ENCODE peak calls at places on chromosomes 12 and 14, in five cellular contexts. J is testis, W is IMR-90, Q is right lobe of liver, E is H1. C is an unnamed sample.

GRCh38 chr12:53044052-53044581 is 5.7 kb upstream of the TNS2 start:
- DNase-seq in J (no peak), W (no peak), Q (no peak), E (no peak), C (peak)

GRCh38 chr12:32548691-32549412 is 130.2 kb upstream of the DNM1L start:
- DNase-seq in J (peak), W (peak), Q (no peak), E (no peak), C (no peak)

GRCh38 chr12:21918456-21918855 is 22.8 kb downstream of the ABCC9 start:
- DNase-seq in J (no peak), W (no peak), Q (no peak), E (no peak), C (no peak)

GRCh38 chr14:72610831-72611200 is 283.1 kb downstream of the DPF3 start:
- DNase-seq in J (no peak), W (no peak), Q (no peak), E (no peak), C (no peak)

GRCh38 chr14:58227096-58227819 is 17.4 kb upstream of the PSMA3 start:
- DNase-seq in J (no peak), W (no peak), Q (no peak), E (no peak), C (no peak)

GRCh38 chr12:29320295-29321090 is 60.5 kb downstream of the ERGIC2 start:
- DNase-seq in J (no peak), W (peak), Q (no peak), E (no peak), C (no peak)

GRCh38 chr14:99718031-99718810 is 34.1 kb downstream of the CYP46A1 start:
- DNase-seq in J (no peak), W (no peak), Q (no peak), E (no peak), C (no peak)

GRCh38 chr14:58639842-58640484 is 2.2 kb downstream of the DACT1 start:
- DNase-seq in J (peak), W (peak), Q (no peak), E (no peak), C (no peak)

GRCh38 chr12:100268835-100269564 is 2.0 kb downstream of the SCYL2 start:
- DNase-seq in J (no peak), W (peak), Q (no peak), E (no peak), C (no peak)

GRCh38 chr14:76753799-76754198 is 7.5 kb upstream of the VASH1 start:
- DNase-seq in J (no peak), W (no peak), Q (no peak), E (no peak), C (no peak)

GRCh38 chr12:88035271-88035906 is 6.2 kb upstream of the C12orf50 start:
- DNase-seq in J (peak), W (peak), Q (peak), E (peak), C (peak)

GRCh38 chr12:115354476-115354890 is 670.5 kb upstream of the TBX3 start:
- DNase-seq in J (no peak), W (peak), Q (no peak), E (no peak), C (no peak)

GRCh38 chr12:122126713-122127597 is 47.1 kb downstream of the IL31 start:
- DNase-seq in J (peak), W (no peak), Q (peak), E (no peak), C (no peak)

GRCh38 chr14:77653473-77653872 is 37.0 kb upstream of the SPTLC2 start:
- DNase-seq in J (no peak), W (no peak), Q (no peak), E (no peak), C (no peak)

GRCh38 chr12:18320976-18321375 is 59.7 kb downstream of the PIK3C2G start:
- DNase-seq in J (no peak), W (no peak), Q (no peak), E (no peak), C (no peak)

GRCh38 chr14:52363969-52364368 is 49.9 kb downstream of the PTGER2 start:
- DNase-seq in J (no peak), W (no peak), Q (no peak), E (no peak), C (no peak)

GRCh38 chr14:97385727-97386126 is 588.5 kb downstream of the VRK1 start:
- DNase-seq in J (no peak), W (no peak), Q (no peak), E (no peak), C (no peak)

GRCh38 chr12:89140580-89141236 is 211.6 kb downstream of the DUSP6 start:
- DNase-seq in J (no peak), W (peak), Q (no peak), E (no peak), C (no peak)

GRCh38 chr14:78524766-78525165 is 354.6 kb downstream of the NRXN3 start:
- DNase-seq in J (no peak), W (no peak), Q (no peak), E (no peak), C (no peak)

GRCh38 chr14:95361373-95362179 is 41.9 kb upstream of the CLMN start:
- DNase-seq in J (peak), W (no peak), Q (peak), E (peak), C (no peak)

GRCh38 chr12:117040496-117040895 is 58.7 kb downstream of the TESC start:
- DNase-seq in J (no peak), W (no peak), Q (peak), E (no peak), C (no peak)

GRCh38 chr12:71441836-71442566 is 2.4 kb downstream of the LGR5 start:
- DNase-seq in J (no peak), W (no peak), Q (no peak), E (no peak), C (no peak)

GRCh38 chr12:95838125-95838524 is 20.6 kb upstream of the SNRPF start:
- DNase-seq in J (no peak), W (peak), Q (peak), E (no peak), C (no peak)

GRCh38 chr12:27801630-27802029 is 21.6 kb upstream of the MANSC4 start:
- DNase-seq in J (no peak), W (no peak), Q (no peak), E (no peak), C (no peak)

GRCh38 chr12:27802511-27802910 is 22.5 kb upstream of the MANSC4 start:
- DNase-seq in J (no peak), W (no peak), Q (no peak), E (no peak), C (no peak)

GRCh38 chr12:27802936-27803335 is 22.9 kb upstream of the MANSC4 start:
- DNase-seq in J (peak), W (no peak), Q (no peak), E (no peak), C (no peak)

GRCh38 chr12:27797301-27798025 is 17.4 kb upstream of the MANSC4 start:
- DNase-seq in J (peak), W (no peak), Q (no peak), E (no peak), C (no peak)

GRCh38 chr12:27800819-27801218 is 20.8 kb upstream of the MANSC4 start:
- DNase-seq in J (no peak), W (no peak), Q (no peak), E (no peak), C (no peak)
- H3K4me3 ChIP-seq in J (no peak), W (no peak), Q (no peak), E (no peak), C (no peak)

DNA sequence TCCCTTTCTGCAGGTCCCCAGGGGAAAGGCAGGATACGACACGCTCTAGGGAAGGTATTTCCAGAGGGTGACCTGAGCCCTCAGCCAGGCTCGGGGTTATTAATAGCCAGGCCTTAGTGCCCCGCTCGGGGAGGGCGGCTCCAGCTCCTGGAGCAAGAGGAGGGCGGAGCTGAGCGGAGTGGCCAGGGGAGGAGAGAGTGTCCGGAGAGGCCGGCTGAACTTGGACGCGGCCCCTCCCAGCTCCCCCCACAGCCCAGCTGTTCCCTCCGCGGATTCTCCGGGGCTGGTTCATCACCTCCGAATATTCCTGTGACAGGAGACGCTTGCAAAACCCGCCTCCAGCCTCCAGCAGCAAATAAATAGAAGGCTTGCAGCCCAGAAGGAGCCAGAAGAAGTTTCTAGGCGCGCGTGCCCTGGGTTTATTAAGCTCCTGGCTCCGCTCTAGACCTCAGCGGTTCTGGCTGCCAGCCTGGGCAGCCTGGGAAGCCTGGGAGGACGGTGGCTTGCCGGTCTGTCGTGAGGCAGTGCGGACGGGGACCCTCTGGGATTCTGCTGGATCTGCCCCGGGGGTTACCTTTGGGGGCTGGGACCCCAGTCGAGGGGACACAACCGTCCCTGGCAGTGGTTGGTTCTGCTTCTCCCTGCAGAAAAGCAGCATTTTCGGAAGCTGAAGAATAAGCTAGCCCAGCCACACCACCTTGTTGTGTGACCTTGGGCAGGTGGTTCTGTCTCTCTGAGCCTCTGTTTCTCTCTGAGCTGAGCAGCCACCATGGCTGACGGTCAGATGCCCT is at the start of gene HSPB8:
- DNase-seq in J (peak), W (peak), Q (peak), E (no peak), C (peak)
- TF ChIP-seq POLR2A in J (no peak), W (peak), Q (peak), E (no peak), C (peak)

DNA sequence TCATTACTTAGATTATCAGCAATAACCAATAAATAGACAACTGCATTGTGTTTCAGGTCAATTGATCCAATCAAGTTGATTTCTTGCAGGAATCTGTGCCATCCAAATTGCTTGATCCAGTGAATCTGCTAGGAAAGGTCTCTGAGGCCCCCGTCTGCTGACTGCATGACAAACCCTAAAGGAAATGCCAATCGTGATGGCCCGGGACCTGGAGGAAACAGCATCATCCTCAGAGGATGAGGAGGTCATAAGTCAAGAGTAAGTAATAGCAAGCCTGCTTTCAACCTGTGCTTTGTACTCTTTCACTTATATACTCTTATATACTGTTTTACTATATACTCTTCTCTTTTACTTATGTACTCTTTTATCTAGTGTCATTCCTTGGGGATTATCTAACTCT is 1.9 kb downstream of the TTLL5 start:
- DNase-seq in J (no peak), W (no peak), Q (no peak), E (no peak), C (no peak)
- TF ChIP-seq CTCF in J (no peak), W (no peak), Q (no peak), E (no peak), C (no peak)

DNA sequence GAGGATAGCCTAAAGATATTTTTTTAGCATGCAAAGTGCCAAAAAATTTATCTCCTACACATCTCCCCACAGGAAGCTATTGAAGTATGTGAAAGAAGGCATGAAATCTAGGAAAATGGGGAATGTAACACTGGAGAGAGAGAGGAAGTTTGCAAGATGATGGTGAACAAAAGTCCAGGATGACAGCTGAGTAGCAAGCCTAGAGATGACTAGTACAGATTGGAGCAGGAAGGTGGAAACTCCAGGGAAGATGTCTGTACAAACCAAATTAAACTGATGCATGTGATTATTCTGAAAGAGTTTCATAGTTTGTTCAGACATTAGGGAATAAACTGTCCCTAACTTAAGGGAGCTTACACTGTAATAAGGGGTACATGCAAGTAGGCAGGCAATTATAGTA is 99.3 kb downstream of the RAD51B start:
- DNase-seq in J (no peak), W (no peak), Q (no peak), E (no peak), C (no peak)
- H3K4me3 ChIP-seq in J (no peak), W (no peak), Q (no peak), E (no peak), C (no peak)

GRCh38 chr12:119176267-119177055 is 2.3 kb upstream of the HSPB8 start:
- DNase-seq in J (peak), W (peak), Q (peak), E (no peak), C (peak)
- TF ChIP-seq POLR2A in J (no peak), W (no peak), Q (no peak), E (no peak), C (peak)

GRCh38 chr12:15897433-15897832 is 13.7 kb upstream of the DERA start:
- DNase-seq in J (no peak), W (no peak), Q (no peak), E (no peak), C (no peak)

GRCh38 chr12:15904378-15904920 is 6.7 kb upstream of the DERA start:
- DNase-seq in J (no peak), W (no peak), Q (no peak), E (no peak), C (no peak)

DNA sequence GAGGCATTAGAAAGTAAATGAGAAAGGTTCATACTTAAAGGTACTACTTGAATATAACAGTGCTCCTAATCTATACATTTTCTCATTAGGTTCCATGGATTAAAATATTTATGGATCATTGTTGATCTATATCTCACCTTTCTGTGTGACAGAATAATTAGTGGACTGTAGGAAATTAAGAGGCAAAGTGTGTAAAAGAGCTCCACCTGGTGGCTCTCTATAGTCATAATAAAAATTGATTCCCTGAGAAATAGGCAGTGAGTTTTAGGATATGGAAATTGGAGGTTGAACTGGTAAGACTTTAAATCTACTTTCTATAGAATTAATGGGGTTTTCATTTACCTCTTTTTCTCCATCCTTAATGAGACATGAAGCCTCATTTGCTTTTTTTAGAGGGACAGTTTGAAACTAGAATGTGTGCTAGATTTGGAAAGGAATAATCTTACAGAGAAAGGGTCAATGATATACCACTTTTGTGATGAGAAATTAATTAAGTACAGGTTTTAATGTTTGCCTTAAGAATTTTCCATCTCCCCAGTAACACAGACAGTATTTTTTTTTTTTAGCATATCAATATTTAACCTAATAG is 11.8 kb upstream of the DERA start:
- DNase-seq in J (no peak), W (no peak), Q (no peak), E (no peak), C (no peak)
- TF ChIP-seq CTCF in J (peak), W (peak), Q (peak), E (no peak), C (no peak)

GRCh38 chr12:123764109-123764508 is 2.0 kb downstream of the DNAH10 start:
- DNase-seq in J (no peak), W (no peak), Q (no peak), E (no peak), C (no peak)

GRCh38 chr12:123765504-123766035 is 3.5 kb downstream of the DNAH10 start:
- DNase-seq in J (no peak), W (no peak), Q (no peak), E (no peak), C (no peak)

GRCh38 chr12:123761841-123762714 is at the start of gene DNAH10:
- DNase-seq in J (peak), W (no peak), Q (peak), E (peak), C (peak)

GRCh38 chr12:123763093-123763492 is 992 bp downstream of the DNAH10 start:
- DNase-seq in J (no peak), W (no peak), Q (no peak), E (peak), C (peak)

DNA sequence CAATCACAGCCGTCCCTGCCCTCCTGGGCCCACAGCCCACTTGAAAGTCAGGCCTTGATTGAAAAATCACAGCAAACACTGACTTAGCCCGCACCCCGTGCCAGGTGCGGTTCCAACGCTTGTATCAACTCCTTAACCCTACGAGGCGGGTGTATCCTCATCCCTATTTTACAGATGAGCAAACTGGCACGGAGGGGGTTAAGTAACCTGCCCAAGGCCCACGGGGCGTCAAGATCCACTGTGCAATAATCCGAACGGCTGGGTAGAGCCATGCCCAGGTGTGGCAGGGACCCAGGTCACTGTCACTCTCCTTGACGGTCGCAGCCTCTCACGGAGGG is 583 bp downstream of the DNAH10 start:
- DNase-seq in J (no peak), W (no peak), Q (no peak), E (no peak), C (peak)
- H3K4me3 ChIP-seq in J (peak), W (no peak), Q (peak), E (peak), C (peak)